ENCODE peak calls at places on chromosomes 13 and 19, in six cellular contexts. X is HCT116, G is K562, W is NT2/D1, R is HepG2, Z is GM12878. K is an unnamed sample.

GRCh38 chr19:30711296-30711695 is 339.1 kb downstream of the ZNF536 start:
- DNase-seq in X (no peak), G (no peak), W (no peak), R (no peak), Z (no peak), K (no peak)

GRCh38 chr19:15829277-15829770 is 13.9 kb upstream of the OR10H1 start:
- DNase-seq in X (no peak), G (peak), W (no peak), R (no peak), Z (no peak), K (no peak)

GRCh38 chr19:1401138-1401888 is at the start of gene GAMT:
- DNase-seq in X (no peak), G (peak), W (no peak), R (no peak), Z (no peak), K (no peak)

GRCh38 chr19:18591735-18592385 is 3.3 kb downstream of the REX1BD start:
- DNase-seq in X (no peak), G (no peak), W (no peak), R (no peak), Z (no peak), K (no peak)

GRCh38 chr19:2503521-2504109 is 27.7 kb downstream of the GADD45B start:
- DNase-seq in X (peak), G (no peak), W (no peak), R (no peak), Z (no peak), K (no peak)

GRCh38 chr19:45097776-45098520 is 5.0 kb downstream of the PPP1R37 start:
- DNase-seq in X (no peak), G (peak), W (no peak), R (peak), Z (no peak), K (no peak)

GRCh38 chr19:40623403-40624239 is 22.5 kb downstream of the LTBP4 start:
- DNase-seq in X (peak), G (peak), W (peak), R (peak), Z (no peak), K (no peak)

GRCh38 chr19:4589579-4590410 is 30.3 kb upstream of the SEMA6B start:
- DNase-seq in X (no peak), G (peak), W (no peak), R (peak), Z (no peak), K (peak)

GRCh38 chr19:44582581-44583265 is 30.6 kb upstream of the IGSF23 start:
- DNase-seq in X (peak), G (peak), W (peak), R (no peak), Z (no peak), K (peak)

GRCh38 chr19:403221-404036 is 5.5 kb downstream of the C2CD4C start:
- DNase-seq in X (no peak), G (no peak), W (no peak), R (no peak), Z (no peak), K (no peak)

GRCh38 chr19:55066107-55066709 is 3.3 kb upstream of the RDH13 start:
- DNase-seq in X (no peak), G (no peak), W (no peak), R (no peak), Z (no peak), K (no peak)

GRCh38 chr13:39189778-39190177 is 151.5 kb downstream of the NHLRC3 start:
- DNase-seq in X (no peak), G (no peak), W (peak), R (no peak), Z (no peak), K (no peak)

GRCh38 chr19:801030-801860 is 4.0 kb downstream of the PTBP1 start:
- DNase-seq in X (no peak), G (peak), W (no peak), R (no peak), Z (no peak), K (no peak)

DNA sequence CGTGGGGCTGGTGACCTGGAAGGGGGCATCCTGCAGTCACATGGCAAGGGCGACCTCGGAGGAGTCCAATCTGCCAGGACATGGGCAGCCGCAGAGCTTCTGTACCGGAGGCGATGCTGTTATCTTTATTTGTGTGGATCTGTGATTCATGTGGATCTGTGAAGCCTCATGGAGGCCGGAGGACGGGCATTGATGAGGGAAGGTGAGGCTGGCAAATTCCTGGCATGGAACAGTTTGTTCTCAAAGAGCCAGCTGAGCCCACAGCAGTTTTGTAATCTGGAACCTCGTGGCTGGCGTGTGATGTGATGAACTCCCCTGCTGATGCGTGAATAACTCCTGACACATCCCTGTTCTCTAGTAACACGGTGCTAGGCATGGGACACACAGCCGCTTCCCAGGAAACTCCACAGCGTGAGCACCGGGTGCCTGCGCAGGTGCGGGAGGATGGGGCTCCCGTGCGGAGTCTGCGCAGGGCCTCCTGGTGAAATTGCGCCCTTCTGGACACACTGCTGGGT is 40.4 kb downstream of the ATP11A start:
- DNase-seq in X (no peak), G (no peak), W (no peak), R (no peak), Z (no peak), K (no peak)
- TF ChIP-seq ZNF274 in X (no peak), G (no peak), W (no peak), R (no peak), Z (no peak), K (no peak)

DNA sequence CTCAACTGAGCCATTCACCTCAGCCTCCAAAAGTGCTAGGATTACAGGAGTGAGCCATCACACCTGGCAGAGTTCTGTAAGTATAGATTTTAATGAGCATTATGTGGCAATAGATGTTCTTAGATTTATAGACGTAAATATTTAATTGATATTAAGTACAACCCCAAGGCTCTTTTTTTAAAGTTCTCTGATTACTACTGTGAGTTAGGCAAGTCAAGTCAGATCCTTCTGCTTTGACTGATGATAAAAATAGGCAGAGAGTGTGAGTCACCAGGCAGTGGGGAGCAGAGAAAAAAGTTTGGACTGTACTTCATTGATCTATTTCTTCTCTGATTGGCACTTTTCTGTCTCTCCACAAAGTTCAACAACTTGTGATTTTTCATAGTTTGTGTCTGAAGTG is 1379.9 kb downstream of the UQCRFS1 start:
- DNase-seq in X (no peak), G (no peak), W (no peak), R (no peak), Z (no peak), K (no peak)
- TF ChIP-seq ZNF274 in X (no peak), G (no peak), W (no peak), R (no peak), Z (no peak), K (no peak)

GRCh38 chr19:47111081-47111589 is 2.4 kb downstream of the ZC3H4 start:
- DNase-seq in X (no peak), G (peak), W (no peak), R (no peak), Z (no peak), K (no peak)
- TF ChIP-seq ZNF274 in X (no peak), G (no peak), W (no peak), R (no peak), Z (no peak), K (no peak)

GRCh38 chr19:20077791-20078463 is at the start of gene ZNF90:
- DNase-seq in X (no peak), G (peak), W (peak), R (peak), Z (peak), K (peak)
- TF ChIP-seq ZNF274 in X (no peak), G (no peak), W (no peak), R (no peak), Z (no peak), K (no peak)

GRCh38 chr19:13790354-13790753 is 4.9 kb upstream of the ZSWIM4 start:
- DNase-seq in X (no peak), G (no peak), W (no peak), R (no peak), Z (no peak), K (no peak)
- TF ChIP-seq ZNF274 in X (no peak), G (no peak), W (no peak), R (no peak), Z (no peak), K (no peak)

DNA sequence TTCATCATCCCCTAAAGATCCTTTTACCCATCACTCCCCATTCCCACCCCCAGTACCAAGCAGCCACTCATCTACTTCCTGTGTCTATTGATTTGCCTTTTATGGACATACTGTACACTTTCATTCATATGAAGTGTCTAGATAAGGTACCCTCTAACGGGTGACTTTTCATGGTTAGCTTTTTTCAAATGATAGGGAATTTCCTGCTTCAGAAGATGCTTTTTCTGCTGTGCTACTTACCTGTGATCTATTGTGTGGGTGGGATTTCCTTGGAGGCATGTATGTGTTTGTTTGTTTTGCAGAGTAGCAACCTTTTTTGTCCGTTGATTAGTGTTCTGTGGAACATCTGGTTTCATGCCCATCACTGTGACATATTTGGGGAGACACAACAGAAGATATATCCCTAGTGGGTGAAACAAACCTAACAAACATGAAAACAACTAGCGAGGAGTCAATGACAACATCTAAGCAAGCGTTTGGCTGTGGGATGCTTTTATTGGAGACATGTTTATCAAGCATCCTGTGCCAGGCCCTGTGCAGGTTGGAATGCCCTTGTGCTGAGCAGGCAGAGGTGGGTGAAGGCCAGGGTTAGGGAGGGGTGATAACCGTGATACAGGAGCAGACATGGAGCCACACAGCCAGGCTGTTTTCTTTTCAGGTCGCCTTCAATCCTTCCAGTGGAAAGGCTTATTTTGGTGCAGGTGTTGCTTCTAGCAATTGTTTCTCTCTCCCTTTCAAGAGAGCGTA is 17.6 kb downstream of the SPINT2 start:
- DNase-seq in X (no peak), G (no peak), W (no peak), R (no peak), Z (no peak), K (no peak)
- TF ChIP-seq ZNF274 in X (no peak), G (no peak), W (no peak), R (no peak), Z (no peak), K (no peak)

GRCh38 chr19:5976768-5977167 is 1.2 kb downstream of the RANBP3 start:
- DNase-seq in X (no peak), G (no peak), W (no peak), R (no peak), Z (no peak), K (no peak)

GRCh38 chr19:5977222-5977784 is 637 bp downstream of the RANBP3 start:
- DNase-seq in X (no peak), G (no peak), W (no peak), R (no peak), Z (no peak), K (no peak)

GRCh38 chr19:5977785-5978605 is at the start of gene RANBP3:
- DNase-seq in X (peak), G (peak), W (peak), R (peak), Z (peak), K (peak)

GRCh38 chr19:5975388-5975728 is 2.6 kb downstream of the RANBP3 start:
- DNase-seq in X (no peak), G (no peak), W (no peak), R (no peak), Z (no peak), K (no peak)

DNA sequence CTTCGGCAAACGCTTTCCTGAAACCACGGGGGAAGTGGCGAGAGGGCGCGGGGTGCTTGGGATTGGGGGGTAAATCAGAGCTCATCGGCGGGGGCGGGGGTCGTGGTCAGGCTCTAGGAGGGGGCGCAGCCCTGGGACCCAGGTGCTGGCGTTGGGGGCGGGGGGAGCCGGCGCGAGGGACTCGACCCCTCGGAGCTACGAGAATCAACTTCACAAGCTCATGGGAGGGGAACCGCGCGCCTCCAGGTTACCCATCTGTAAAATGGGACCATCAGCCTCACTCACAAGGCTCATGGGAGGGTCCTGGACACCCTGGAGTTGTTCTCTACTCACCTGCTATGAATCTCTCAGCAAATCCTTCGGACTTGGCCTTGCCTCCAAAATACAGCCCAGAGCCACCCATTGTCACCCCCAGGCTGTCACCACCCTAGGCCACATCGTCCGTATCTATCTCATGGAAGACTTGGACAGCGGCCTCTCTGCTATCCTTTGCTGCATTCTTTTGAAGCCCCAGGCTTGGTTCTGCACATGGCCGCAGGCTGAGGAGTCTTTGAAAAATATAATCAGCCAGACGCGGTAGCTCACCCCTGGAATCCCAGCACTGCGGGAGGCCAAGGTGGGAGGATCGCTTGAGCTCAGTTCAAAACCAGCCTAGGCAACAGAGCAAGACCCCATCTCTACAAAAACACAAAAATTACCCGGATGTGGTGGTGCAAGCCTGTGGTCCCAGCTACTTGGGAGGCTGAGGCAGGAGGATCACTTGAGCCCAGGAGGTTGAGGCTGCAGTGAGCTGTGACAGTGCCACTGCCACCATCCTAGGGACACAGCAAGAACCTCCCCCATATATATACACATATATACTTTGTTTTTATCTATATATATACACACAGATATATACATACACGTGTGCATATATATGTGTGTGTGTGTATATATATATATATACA is 939 bp upstream of the RANBP3 start:
- DNase-seq in X (no peak), G (peak), W (no peak), R (no peak), Z (no peak), K (no peak)
- TF ChIP-seq ZNF274 in X (no peak), G (no peak), W (no peak), R (no peak), Z (no peak), K (no peak)

GRCh38 chr13:73089216-73089615 is 30.4 kb downstream of the KLF5 start:
- DNase-seq in X (no peak), G (no peak), W (no peak), R (no peak), Z (no peak), K (no peak)
- TF ChIP-seq ZNF274 in X (no peak), G (no peak), W (no peak), R (no peak), Z (no peak), K (no peak)

GRCh38 chr13:74134777-74135305 is 637 bp upstream of the KLF12 start:
- DNase-seq in X (no peak), G (peak), W (no peak), R (no peak), Z (no peak), K (peak)
- TF ChIP-seq ZNF274 in X (no peak), G (no peak), W (no peak), R (no peak), Z (no peak), K (no peak)

K was measured in H1.